ENCODE peak calls at places on chromosomes 3 and 15, in eight cellular contexts. G is sciatic nerve, X is lung, T is tibial nerve, B is renal cortical epithelial cell, U is heart left ventricle, P is left ventricle myocardium superior, V is ACHN. Z is an unnamed sample.

GRCh38 chr15:94611656-94612055 is 380.3 kb downstream of the MCTP2 start:
- DNase-seq in B (no peak), V (no peak), U (no peak), G (no peak), P (no peak), X (no peak), T (no peak), Z (no peak)

GRCh38 chr3:195236076-195236798 is 34.7 kb downstream of the XXYLT1 start:
- DNase-seq in X (no peak), T (no peak), V (no peak), U (no peak), B (no peak), P (no peak), G (peak; percentile 15), Z (no peak)

GRCh38 chr3:171013822-171014748 is 12.4 kb downstream of the SLC2A2 start:
- DNase-seq in X (no peak), G (no peak), U (no peak), B (no peak), V (no peak), P (no peak), T (no peak), Z (no peak)

GRCh38 chr3:99875573-99875924 is 57.9 kb downstream of the CMSS1 start:
- DNase-seq in U (no peak), V (peak; percentile 55), G (no peak), P (no peak), T (no peak), X (no peak), B (peak; percentile 41), Z (no peak)

GRCh38 chr3:150538324-150539208 is 7.7 kb downstream of the SERP1 start:
- DNase-seq in G (no peak), T (no peak), X (peak; percentile 40), P (no peak), B (no peak), U (no peak), V (no peak), Z (no peak)

GRCh38 chr3:16842710-16843270 is 42.0 kb upstream of the PLCL2 start:
- DNase-seq in T (no peak), B (peak; percentile 24), X (no peak), G (no peak), P (no peak), V (no peak), U (no peak), Z (no peak)

GRCh38 chr15:63057454-63058335 is 15.1 kb downstream of the TPM1 start:
- DNase-seq in X (no peak), B (no peak), T (no peak), V (peak; percentile 36), G (no peak), U (no peak), P (no peak), Z (no peak)

GRCh38 chr3:107271787-107272387 is 105.4 kb upstream of the CCDC54 start:
- DNase-seq in V (peak; percentile 62), P (no peak), X (no peak), B (peak; percentile 62), U (no peak), G (no peak), T (no peak), Z (no peak)

GRCh38 chr3:55647675-55648074 is 160.6 kb upstream of the WNT5A start:
- DNase-seq in U (no peak), X (no peak), P (no peak), T (no peak), V (no peak), B (no peak), G (no peak), Z (no peak)

GRCh38 chr3:124322966-124323365 is 331.0 kb upstream of the ROPN1 start:
- DNase-seq in T (no peak), X (no peak), U (no peak), P (no peak), B (no peak), V (no peak), G (no peak), Z (no peak)

GRCh38 chr15:40338041-40338657 is 2.6 kb downstream of the CCDC9B start:
- DNase-seq in B (peak; percentile 33), X (peak; percentile 74), U (peak; percentile 89), P (peak; percentile 85), T (no peak), G (peak; percentile 83), V (peak; percentile 74), Z (no peak)

GRCh38 chr3:103083848-103084631 is 649.2 kb downstream of the ZPLD1 start:
- DNase-seq in P (no peak), U (no peak), B (peak; percentile 29), T (no peak), V (no peak), G (no peak), X (no peak), Z (no peak)

GRCh38 chr3:192778508-192778907 is 51.2 kb upstream of the FGF12 start:
- DNase-seq in B (no peak), P (no peak), V (no peak), U (no peak), G (no peak), T (no peak), X (no peak), Z (no peak)

GRCh38 chr15:95325763-95326688 is 1004.5 kb upstream of the NR2F2 start:
- DNase-seq in U (no peak), B (peak; percentile 14), V (no peak), G (peak; percentile 63), T (peak; percentile 39), P (no peak), X (no peak), Z (no peak)

GRCh38 chr3:171541181-171541580 is 81.0 kb upstream of the TNIK start:
- DNase-seq in G (no peak), U (no peak), V (no peak), T (no peak), P (no peak), B (no peak), X (no peak), Z (no peak)

GRCh38 chr3:48088056-48088748 is 72.0 kb upstream of the MAP4 start:
- DNase-seq in G (peak; percentile 63), X (no peak), T (no peak), P (peak; percentile 43), B (no peak), U (no peak), V (peak; percentile 18), Z (no peak)

Z was measured in RWPE2.